ENCODE peak calls at places on chromosomes 13 and 19, in seven cellular contexts. One of them, this sample, is unnamed.

GRCh38 chr13:32075150-32075851 is 43.7 kb downstream of the FRY start:
- DNase-seq in CD8-positive, alpha-beta memory T cell: no peak
- DNase-seq in fibroblast of pulmonary artery: no peak
- DNase-seq in DMS 273 treated with DMSO at 0.1 percent for 48 hours: no peak
- DNase-seq in non-pigmented ciliary epithelial cell: no peak
- DNase-seq in iPS-NIHi11: no peak
- DNase-seq in stimulated activated CD4-positive, alpha-beta T cell treated with anti-CD3 and anti-CD28 coated beads, Interleukin-1b, Interleukin-23, amount 100 ng/mL, for 24 hours: no peak
- DNase-seq in this sample: no peak

GRCh38 chr19:23273022-23273593 is 22.9 kb upstream of the ZNF724 start:
- DNase-seq in DMS 273 treated with DMSO at 0.1 percent for 48 hours: no peak
- DNase-seq in stimulated activated CD4-positive, alpha-beta T cell treated with anti-CD3 and anti-CD28 coated beads, Interleukin-1b, Interleukin-23, amount 100 ng/mL, for 24 hours: no peak
- DNase-seq in CD8-positive, alpha-beta memory T cell: no peak
- DNase-seq in fibroblast of pulmonary artery: no peak
- DNase-seq in non-pigmented ciliary epithelial cell: no peak
- DNase-seq in iPS-NIHi11: no peak
- DNase-seq in this sample: no peak

GRCh38 chr19:58154287-58154678 is 3.7 kb upstream of the ZNF329 start:
- DNase-seq in iPS-NIHi11: no peak
- DNase-seq in fibroblast of pulmonary artery: peak
- DNase-seq in DMS 273 treated with DMSO at 0.1 percent for 48 hours: no peak
- DNase-seq in stimulated activated CD4-positive, alpha-beta T cell treated with anti-CD3 and anti-CD28 coated beads, Interleukin-1b, Interleukin-23, amount 100 ng/mL, for 24 hours: no peak
- DNase-seq in CD8-positive, alpha-beta memory T cell: no peak
- DNase-seq in non-pigmented ciliary epithelial cell: no peak
- DNase-seq in this sample: peak

GRCh38 chr13:102774596-102775375 is 1.2 kb upstream of the TEX30 start:
- DNase-seq in non-pigmented ciliary epithelial cell: no peak
- DNase-seq in iPS-NIHi11: no peak
- DNase-seq in stimulated activated CD4-positive, alpha-beta T cell treated with anti-CD3 and anti-CD28 coated beads, Interleukin-1b, Interleukin-23, amount 100 ng/mL, for 24 hours: no peak
- DNase-seq in CD8-positive, alpha-beta memory T cell: no peak
- DNase-seq in DMS 273 treated with DMSO at 0.1 percent for 48 hours: no peak
- DNase-seq in fibroblast of pulmonary artery: no peak
- DNase-seq in this sample: no peak

GRCh38 chr19:28514166-28514565 is 698.8 kb downstream of the UQCRFS1 start:
- DNase-seq in non-pigmented ciliary epithelial cell: no peak
- DNase-seq in iPS-NIHi11: no peak
- DNase-seq in stimulated activated CD4-positive, alpha-beta T cell treated with anti-CD3 and anti-CD28 coated beads, Interleukin-1b, Interleukin-23, amount 100 ng/mL, for 24 hours: no peak
- DNase-seq in fibroblast of pulmonary artery: no peak
- DNase-seq in DMS 273 treated with DMSO at 0.1 percent for 48 hours: no peak
- DNase-seq in CD8-positive, alpha-beta memory T cell: no peak
- DNase-seq in this sample: no peak

GRCh38 chr13:113532156-113532806 is 41.8 kb upstream of the DCUN1D2 start:
- DNase-seq in non-pigmented ciliary epithelial cell: no peak
- DNase-seq in CD8-positive, alpha-beta memory T cell: no peak
- DNase-seq in fibroblast of pulmonary artery: peak
- DNase-seq in stimulated activated CD4-positive, alpha-beta T cell treated with anti-CD3 and anti-CD28 coated beads, Interleukin-1b, Interleukin-23, amount 100 ng/mL, for 24 hours: no peak
- DNase-seq in iPS-NIHi11: peak
- DNase-seq in DMS 273 treated with DMSO at 0.1 percent for 48 hours: no peak
- DNase-seq in this sample: peak

GRCh38 chr19:34588249-34588648 is 88.7 kb downstream of the SCGB2B2 start:
- DNase-seq in CD8-positive, alpha-beta memory T cell: no peak
- DNase-seq in non-pigmented ciliary epithelial cell: no peak
- DNase-seq in DMS 273 treated with DMSO at 0.1 percent for 48 hours: no peak
- DNase-seq in stimulated activated CD4-positive, alpha-beta T cell treated with anti-CD3 and anti-CD28 coated beads, Interleukin-1b, Interleukin-23, amount 100 ng/mL, for 24 hours: no peak
- DNase-seq in iPS-NIHi11: no peak
- DNase-seq in fibroblast of pulmonary artery: no peak
- DNase-seq in this sample: no peak

GRCh38 chr19:4449022-4449825 is 8.4 kb downstream of the UBXN6 start:
- DNase-seq in fibroblast of pulmonary artery: no peak
- DNase-seq in non-pigmented ciliary epithelial cell: no peak
- DNase-seq in CD8-positive, alpha-beta memory T cell: no peak
- DNase-seq in iPS-NIHi11: peak
- DNase-seq in stimulated activated CD4-positive, alpha-beta T cell treated with anti-CD3 and anti-CD28 coated beads, Interleukin-1b, Interleukin-23, amount 100 ng/mL, for 24 hours: no peak
- DNase-seq in DMS 273 treated with DMSO at 0.1 percent for 48 hours: peak
- DNase-seq in this sample: no peak

GRCh38 chr19:15290149-15290548 is 42.2 kb downstream of the BRD4 start:
- DNase-seq in fibroblast of pulmonary artery: no peak
- DNase-seq in DMS 273 treated with DMSO at 0.1 percent for 48 hours: no peak
- DNase-seq in iPS-NIHi11: no peak
- DNase-seq in CD8-positive, alpha-beta memory T cell: no peak
- DNase-seq in non-pigmented ciliary epithelial cell: no peak
- DNase-seq in stimulated activated CD4-positive, alpha-beta T cell treated with anti-CD3 and anti-CD28 coated beads, Interleukin-1b, Interleukin-23, amount 100 ng/mL, for 24 hours: no peak
- DNase-seq in this sample: no peak

GRCh38 chr19:42124386-42124901 is 7.8 kb downstream of the POU2F2 start:
- DNase-seq in fibroblast of pulmonary artery: no peak
- DNase-seq in non-pigmented ciliary epithelial cell: no peak
- DNase-seq in CD8-positive, alpha-beta memory T cell: no peak
- DNase-seq in DMS 273 treated with DMSO at 0.1 percent for 48 hours: no peak
- DNase-seq in stimulated activated CD4-positive, alpha-beta T cell treated with anti-CD3 and anti-CD28 coated beads, Interleukin-1b, Interleukin-23, amount 100 ng/mL, for 24 hours: no peak
- DNase-seq in iPS-NIHi11: no peak
- DNase-seq in this sample: no peak

GRCh38 chr13:113849546-113849945 is 14.3 kb downstream of the GAS6 start:
- DNase-seq in DMS 273 treated with DMSO at 0.1 percent for 48 hours: no peak
- DNase-seq in CD8-positive, alpha-beta memory T cell: no peak
- DNase-seq in non-pigmented ciliary epithelial cell: no peak
- DNase-seq in fibroblast of pulmonary artery: no peak
- DNase-seq in iPS-NIHi11: no peak
- DNase-seq in stimulated activated CD4-positive, alpha-beta T cell treated with anti-CD3 and anti-CD28 coated beads, Interleukin-1b, Interleukin-23, amount 100 ng/mL, for 24 hours: no peak
- DNase-seq in this sample: no peak

GRCh38 chr19:39166571-39167391 is 30.0 kb upstream of the NCCRP1 start:
- DNase-seq in non-pigmented ciliary epithelial cell: no peak
- DNase-seq in stimulated activated CD4-positive, alpha-beta T cell treated with anti-CD3 and anti-CD28 coated beads, Interleukin-1b, Interleukin-23, amount 100 ng/mL, for 24 hours: no peak
- DNase-seq in fibroblast of pulmonary artery: no peak
- DNase-seq in CD8-positive, alpha-beta memory T cell: no peak
- DNase-seq in DMS 273 treated with DMSO at 0.1 percent for 48 hours: peak
- DNase-seq in iPS-NIHi11: peak
- DNase-seq in this sample: no peak

GRCh38 chr13:74287672-74288169 is 153.5 kb upstream of the KLF12 start:
- DNase-seq in iPS-NIHi11: peak
- DNase-seq in CD8-positive, alpha-beta memory T cell: peak
- DNase-seq in fibroblast of pulmonary artery: peak
- DNase-seq in stimulated activated CD4-positive, alpha-beta T cell treated with anti-CD3 and anti-CD28 coated beads, Interleukin-1b, Interleukin-23, amount 100 ng/mL, for 24 hours: peak
- DNase-seq in non-pigmented ciliary epithelial cell: no peak
- DNase-seq in DMS 273 treated with DMSO at 0.1 percent for 48 hours: peak
- DNase-seq in this sample: peak

GRCh38 chr13:112849500-112849899 is 119.5 kb upstream of the MCF2L start:
- DNase-seq in stimulated activated CD4-positive, alpha-beta T cell treated with anti-CD3 and anti-CD28 coated beads, Interleukin-1b, Interleukin-23, amount 100 ng/mL, for 24 hours: no peak
- DNase-seq in CD8-positive, alpha-beta memory T cell: no peak
- DNase-seq in non-pigmented ciliary epithelial cell: no peak
- DNase-seq in fibroblast of pulmonary artery: no peak
- DNase-seq in iPS-NIHi11: peak
- DNase-seq in DMS 273 treated with DMSO at 0.1 percent for 48 hours: peak
- DNase-seq in this sample: no peak

This sample was measured in ELF-1.